ENCODE peak calls at places on chromosomes 7 and 10, in seven cellular contexts. One of them, this sample, is unnamed.

GRCh38 chr7:132292803-132293202 is 283.5 kb downstream of the PLXNA4 start:
- DNase-seq in NCI-H1092 treated with DMSO at 0.1 percent for 48 hours: no peak
- DNase-seq in AG10803: peak; percentile 19
- DNase-seq in ELR: peak; percentile 4
- DNase-seq in activated T-helper 1 cell treated with anti-CD3 and anti-CD28 coated beads, Interleukin-12 subunit alpha, Interleukin-12 subunit beta, Interleukin-2, Interleukin-4 antibody, amounts not matched to agents 30 ng/mL and 10 ng/mL and 1 ng/mL, durations not matched to agents 14 hours and 24 hours and 36 hours: no peak
- DNase-seq in activated T-cell treated with anti-CD3 and anti-CD28 coated beads for 1 hour: no peak
- DNase-seq in NCI-H748 treated with DMSO at 0.1 percent for 48 hours: no peak
- DNase-seq in this sample: no peak

GRCh38 chr7:156942708-156943090 is 6.8 kb upstream of the NOM1 start:
- DNase-seq in NCI-H1092 treated with DMSO at 0.1 percent for 48 hours: no peak
- DNase-seq in AG10803: no peak
- DNase-seq in ELR: no peak
- DNase-seq in activated T-helper 1 cell treated with anti-CD3 and anti-CD28 coated beads, Interleukin-12 subunit alpha, Interleukin-12 subunit beta, Interleukin-2, Interleukin-4 antibody, amounts not matched to agents 30 ng/mL and 10 ng/mL and 1 ng/mL, durations not matched to agents 14 hours and 24 hours and 36 hours: no peak
- DNase-seq in activated T-cell treated with anti-CD3 and anti-CD28 coated beads for 1 hour: no peak
- DNase-seq in NCI-H748 treated with DMSO at 0.1 percent for 48 hours: no peak
- DNase-seq in this sample: no peak

GRCh38 chr7:157568071-157568784 is 231.4 kb downstream of the DNAJB6 start:
- DNase-seq in NCI-H1092 treated with DMSO at 0.1 percent for 48 hours: no peak
- DNase-seq in AG10803: no peak
- DNase-seq in ELR: no peak
- DNase-seq in activated T-helper 1 cell treated with anti-CD3 and anti-CD28 coated beads, Interleukin-12 subunit alpha, Interleukin-12 subunit beta, Interleukin-2, Interleukin-4 antibody, amounts not matched to agents 30 ng/mL and 10 ng/mL and 1 ng/mL, durations not matched to agents 14 hours and 24 hours and 36 hours: no peak
- DNase-seq in activated T-cell treated with anti-CD3 and anti-CD28 coated beads for 1 hour: no peak
- DNase-seq in NCI-H748 treated with DMSO at 0.1 percent for 48 hours: no peak
- DNase-seq in this sample: no peak

GRCh38 chr10:43045631-43046287 is 31.1 kb upstream of the RET start:
- DNase-seq in NCI-H1092 treated with DMSO at 0.1 percent for 48 hours: no peak
- DNase-seq in AG10803: no peak
- DNase-seq in ELR: no peak
- DNase-seq in activated T-helper 1 cell treated with anti-CD3 and anti-CD28 coated beads, Interleukin-12 subunit alpha, Interleukin-12 subunit beta, Interleukin-2, Interleukin-4 antibody, amounts not matched to agents 30 ng/mL and 10 ng/mL and 1 ng/mL, durations not matched to agents 14 hours and 24 hours and 36 hours: no peak
- DNase-seq in activated T-cell treated with anti-CD3 and anti-CD28 coated beads for 1 hour: no peak
- DNase-seq in NCI-H748 treated with DMSO at 0.1 percent for 48 hours: no peak
- DNase-seq in this sample: no peak

GRCh38 chr7:131502810-131503545 is 53.5 kb downstream of the PODXL start:
- DNase-seq in NCI-H1092 treated with DMSO at 0.1 percent for 48 hours: no peak
- DNase-seq in AG10803: peak; percentile 51
- DNase-seq in ELR: peak; percentile 54
- DNase-seq in activated T-helper 1 cell treated with anti-CD3 and anti-CD28 coated beads, Interleukin-12 subunit alpha, Interleukin-12 subunit beta, Interleukin-2, Interleukin-4 antibody, amounts not matched to agents 30 ng/mL and 10 ng/mL and 1 ng/mL, durations not matched to agents 14 hours and 24 hours and 36 hours: no peak
- DNase-seq in activated T-cell treated with anti-CD3 and anti-CD28 coated beads for 1 hour: no peak
- DNase-seq in NCI-H748 treated with DMSO at 0.1 percent for 48 hours: no peak
- DNase-seq in this sample: peak; percentile 31

GRCh38 chr10:74008212-74008731 is 10.4 kb downstream of the VCL start:
- DNase-seq in NCI-H1092 treated with DMSO at 0.1 percent for 48 hours: no peak
- DNase-seq in AG10803: peak; percentile 88
- DNase-seq in ELR: peak; percentile 85
- DNase-seq in activated T-helper 1 cell treated with anti-CD3 and anti-CD28 coated beads, Interleukin-12 subunit alpha, Interleukin-12 subunit beta, Interleukin-2, Interleukin-4 antibody, amounts not matched to agents 30 ng/mL and 10 ng/mL and 1 ng/mL, durations not matched to agents 14 hours and 24 hours and 36 hours: no peak
- DNase-seq in activated T-cell treated with anti-CD3 and anti-CD28 coated beads for 1 hour: no peak
- DNase-seq in NCI-H748 treated with DMSO at 0.1 percent for 48 hours: no peak
- DNase-seq in this sample: peak; percentile 51

GRCh38 chr10:26374426-26374825 is 63.7 kb upstream of the APBB1IP start:
- DNase-seq in NCI-H1092 treated with DMSO at 0.1 percent for 48 hours: peak; percentile 0
- DNase-seq in AG10803: no peak
- DNase-seq in ELR: no peak
- DNase-seq in activated T-helper 1 cell treated with anti-CD3 and anti-CD28 coated beads, Interleukin-12 subunit alpha, Interleukin-12 subunit beta, Interleukin-2, Interleukin-4 antibody, amounts not matched to agents 30 ng/mL and 10 ng/mL and 1 ng/mL, durations not matched to agents 14 hours and 24 hours and 36 hours: no peak
- DNase-seq in activated T-cell treated with anti-CD3 and anti-CD28 coated beads for 1 hour: no peak
- DNase-seq in NCI-H748 treated with DMSO at 0.1 percent for 48 hours: no peak
- DNase-seq in this sample: no peak

GRCh38 chr7:45681596-45682357 is 107.6 kb downstream of the ADCY1 start:
- DNase-seq in NCI-H1092 treated with DMSO at 0.1 percent for 48 hours: no peak
- DNase-seq in AG10803: no peak
- DNase-seq in ELR: no peak
- DNase-seq in activated T-helper 1 cell treated with anti-CD3 and anti-CD28 coated beads, Interleukin-12 subunit alpha, Interleukin-12 subunit beta, Interleukin-2, Interleukin-4 antibody, amounts not matched to agents 30 ng/mL and 10 ng/mL and 1 ng/mL, durations not matched to agents 14 hours and 24 hours and 36 hours: no peak
- DNase-seq in activated T-cell treated with anti-CD3 and anti-CD28 coated beads for 1 hour: no peak
- DNase-seq in NCI-H748 treated with DMSO at 0.1 percent for 48 hours: no peak
- DNase-seq in this sample: peak; percentile 35

GRCh38 chr7:39133088-39133487 is 155.4 kb downstream of the POU6F2 start:
- DNase-seq in NCI-H1092 treated with DMSO at 0.1 percent for 48 hours: no peak
- DNase-seq in AG10803: no peak
- DNase-seq in ELR: no peak
- DNase-seq in activated T-helper 1 cell treated with anti-CD3 and anti-CD28 coated beads, Interleukin-12 subunit alpha, Interleukin-12 subunit beta, Interleukin-2, Interleukin-4 antibody, amounts not matched to agents 30 ng/mL and 10 ng/mL and 1 ng/mL, durations not matched to agents 14 hours and 24 hours and 36 hours: no peak
- DNase-seq in activated T-cell treated with anti-CD3 and anti-CD28 coated beads for 1 hour: no peak
- DNase-seq in NCI-H748 treated with DMSO at 0.1 percent for 48 hours: no peak
- DNase-seq in this sample: no peak

GRCh38 chr7:151571471-151571870 is 51.8 kb upstream of the RHEB start:
- DNase-seq in NCI-H1092 treated with DMSO at 0.1 percent for 48 hours: no peak
- DNase-seq in AG10803: peak; percentile 5
- DNase-seq in ELR: no peak
- DNase-seq in activated T-helper 1 cell treated with anti-CD3 and anti-CD28 coated beads, Interleukin-12 subunit alpha, Interleukin-12 subunit beta, Interleukin-2, Interleukin-4 antibody, amounts not matched to agents 30 ng/mL and 10 ng/mL and 1 ng/mL, durations not matched to agents 14 hours and 24 hours and 36 hours: no peak
- DNase-seq in activated T-cell treated with anti-CD3 and anti-CD28 coated beads for 1 hour: no peak
- DNase-seq in NCI-H748 treated with DMSO at 0.1 percent for 48 hours: no peak
- DNase-seq in this sample: no peak

GRCh38 chr10:69086131-69086530 is 1.8 kb upstream of the SRGN start:
- DNase-seq in NCI-H1092 treated with DMSO at 0.1 percent for 48 hours: no peak
- DNase-seq in AG10803: peak; percentile 35
- DNase-seq in ELR: peak; percentile 13
- DNase-seq in activated T-helper 1 cell treated with anti-CD3 and anti-CD28 coated beads, Interleukin-12 subunit alpha, Interleukin-12 subunit beta, Interleukin-2, Interleukin-4 antibody, amounts not matched to agents 30 ng/mL and 10 ng/mL and 1 ng/mL, durations not matched to agents 14 hours and 24 hours and 36 hours: no peak
- DNase-seq in activated T-cell treated with anti-CD3 and anti-CD28 coated beads for 1 hour: no peak
- DNase-seq in NCI-H748 treated with DMSO at 0.1 percent for 48 hours: no peak
- DNase-seq in this sample: no peak

GRCh38 chr10:28710227-28710889 is 33.0 kb downstream of the BAMBI start:
- DNase-seq in NCI-H1092 treated with DMSO at 0.1 percent for 48 hours: no peak
- DNase-seq in AG10803: no peak
- DNase-seq in ELR: no peak
- DNase-seq in activated T-helper 1 cell treated with anti-CD3 and anti-CD28 coated beads, Interleukin-12 subunit alpha, Interleukin-12 subunit beta, Interleukin-2, Interleukin-4 antibody, amounts not matched to agents 30 ng/mL and 10 ng/mL and 1 ng/mL, durations not matched to agents 14 hours and 24 hours and 36 hours: no peak
- DNase-seq in activated T-cell treated with anti-CD3 and anti-CD28 coated beads for 1 hour: no peak
- DNase-seq in NCI-H748 treated with DMSO at 0.1 percent for 48 hours: no peak
- DNase-seq in this sample: no peak

GRCh38 chr10:48536226-48536500 is 68.7 kb downstream of the ARHGAP22 start:
- DNase-seq in NCI-H1092 treated with DMSO at 0.1 percent for 48 hours: no peak
- DNase-seq in AG10803: no peak
- DNase-seq in ELR: no peak
- DNase-seq in activated T-helper 1 cell treated with anti-CD3 and anti-CD28 coated beads, Interleukin-12 subunit alpha, Interleukin-12 subunit beta, Interleukin-2, Interleukin-4 antibody, amounts not matched to agents 30 ng/mL and 10 ng/mL and 1 ng/mL, durations not matched to agents 14 hours and 24 hours and 36 hours: no peak
- DNase-seq in activated T-cell treated with anti-CD3 and anti-CD28 coated beads for 1 hour: no peak
- DNase-seq in NCI-H748 treated with DMSO at 0.1 percent for 48 hours: no peak
- DNase-seq in this sample: no peak

GRCh38 chr10:37289833-37290464 is 164.6 kb downstream of the ANKRD30A start:
- DNase-seq in NCI-H1092 treated with DMSO at 0.1 percent for 48 hours: no peak
- DNase-seq in AG10803: no peak
- DNase-seq in ELR: no peak
- DNase-seq in activated T-helper 1 cell treated with anti-CD3 and anti-CD28 coated beads, Interleukin-12 subunit alpha, Interleukin-12 subunit beta, Interleukin-2, Interleukin-4 antibody, amounts not matched to agents 30 ng/mL and 10 ng/mL and 1 ng/mL, durations not matched to agents 14 hours and 24 hours and 36 hours: no peak
- DNase-seq in activated T-cell treated with anti-CD3 and anti-CD28 coated beads for 1 hour: no peak
- DNase-seq in NCI-H748 treated with DMSO at 0.1 percent for 48 hours: no peak
- DNase-seq in this sample: no peak

GRCh38 chr10:60187691-60188090 is 202.0 kb downstream of the ANK3 start:
- DNase-seq in NCI-H1092 treated with DMSO at 0.1 percent for 48 hours: no peak
- DNase-seq in AG10803: no peak
- DNase-seq in ELR: no peak
- DNase-seq in activated T-helper 1 cell treated with anti-CD3 and anti-CD28 coated beads, Interleukin-12 subunit alpha, Interleukin-12 subunit beta, Interleukin-2, Interleukin-4 antibody, amounts not matched to agents 30 ng/mL and 10 ng/mL and 1 ng/mL, durations not matched to agents 14 hours and 24 hours and 36 hours: no peak
- DNase-seq in activated T-cell treated with anti-CD3 and anti-CD28 coated beads for 1 hour: no peak
- DNase-seq in NCI-H748 treated with DMSO at 0.1 percent for 48 hours: no peak
- DNase-seq in this sample: no peak

GRCh38 chr7:39560398-39560797 is 5.8 kb upstream of the YAE1 start:
- DNase-seq in NCI-H1092 treated with DMSO at 0.1 percent for 48 hours: no peak
- DNase-seq in AG10803: no peak
- DNase-seq in ELR: no peak
- DNase-seq in activated T-helper 1 cell treated with anti-CD3 and anti-CD28 coated beads, Interleukin-12 subunit alpha, Interleukin-12 subunit beta, Interleukin-2, Interleukin-4 antibody, amounts not matched to agents 30 ng/mL and 10 ng/mL and 1 ng/mL, durations not matched to agents 14 hours and 24 hours and 36 hours: no peak
- DNase-seq in activated T-cell treated with anti-CD3 and anti-CD28 coated beads for 1 hour: no peak
- DNase-seq in NCI-H748 treated with DMSO at 0.1 percent for 48 hours: no peak
- DNase-seq in this sample: no peak

This sample was measured in SJSA1.